ENCODE peak calls at places on chromosome 11, in nine cellular contexts. Y is fibroblast of lung; E is NT2/D1; M is Karpas-422; B is A549; D is ovary; W is PC-9; J is colonic mucosa; H is CD8-positive, alpha-beta memory T cell. P is an unnamed sample.
A peak's percentile ranks its signal among the peaks of the same experiment; 100 is the strongest.

GRCh38 chr11:90846628-90847027 is 623.8 kb upstream of the CHORDC1 start:
- DNase-seq in M (no peak), E (no peak), H (no peak), J (no peak), Y (no peak), D (no peak), B (no peak), W (no peak), P (no peak)

GRCh38 chr11:5225480-5225871 is 1.4 kb downstream of the HBB start:
- DNase-seq in B (no peak), J (no peak), W (no peak), Y (no peak), D (no peak), E (no peak), M (no peak), H (no peak), P (no peak)

GRCh38 chr11:20530942-20531703 is 68.3 kb upstream of the SLC6A5 start:
- DNase-seq in B (no peak), H (no peak), D (no peak), W (no peak), M (no peak), J (no peak), E (no peak), Y (no peak), P (peak; percentile 2)

GRCh38 chr11:120832609-120833221 is 191.2 kb upstream of the TBCEL start:
- DNase-seq in D (no peak), B (no peak), Y (peak; percentile 7), W (no peak), M (no peak), E (no peak), H (no peak), J (no peak), P (no peak)

GRCh38 chr11:47551086-47551485 is 1.8 kb downstream of the CELF1 start:
- DNase-seq in E (no peak), M (peak; percentile 69), W (no peak), D (no peak), J (no peak), B (peak; percentile 45), H (no peak), Y (peak; percentile 32), P (no peak)

GRCh38 chr11:9859491-9860305 is 195.8 kb downstream of the SWAP70 start:
- DNase-seq in Y (peak; percentile 79), D (no peak), E (no peak), M (no peak), B (no peak), H (no peak), W (no peak), J (no peak), P (peak; percentile 28)

GRCh38 chr11:66842896-66843775 is at the start of gene RCE1:
- DNase-seq in Y (peak; percentile 80), J (peak; percentile 89), E (peak; percentile 88), W (peak; percentile 93), B (peak; percentile 78), D (peak; percentile 88), H (peak; percentile 89), M (peak; percentile 97), P (peak; percentile 97)

GRCh38 chr11:122804161-122804560 is 34.1 kb upstream of the CRTAM start:
- DNase-seq in D (no peak), E (no peak), J (no peak), W (peak; percentile 52), Y (peak; percentile 57), B (no peak), M (no peak), H (no peak), P (no peak)

GRCh38 chr11:306645-307371 is 808 bp upstream of the IFITM2 start:
- DNase-seq in D (peak; percentile 41), M (no peak), B (no peak), E (no peak), W (no peak), H (no peak), Y (no peak), J (no peak), P (no peak)

GRCh38 chr11:303359-303758 is 4.0 kb upstream of the IFITM5 start:
- DNase-seq in M (no peak), W (no peak), E (no peak), J (no peak), D (no peak), Y (no peak), B (no peak), H (no peak), P (no peak)

GRCh38 chr11:304915-305833 is 2.4 kb upstream of the IFITM2 start:
- DNase-seq in D (peak; percentile 90), H (no peak), E (peak; percentile 93), B (peak; percentile 84), Y (peak; percentile 68), W (peak; percentile 54), J (peak; percentile 67), M (peak; percentile 71), P (peak; percentile 39)

GRCh38 chr11:305834-306211 is 1.8 kb upstream of the IFITM2 start:
- DNase-seq in D (no peak), B (no peak), M (no peak), E (no peak), W (no peak), Y (no peak), J (no peak), H (no peak), P (no peak)

GRCh38 chr11:304061-304506 is 3.5 kb upstream of the IFITM2 start:
- DNase-seq in M (no peak), D (peak; percentile 61), W (no peak), Y (no peak), H (no peak), J (no peak), E (no peak), B (no peak), P (no peak)
- H3K4me1 ChIP-seq in M (peaks cover 3% of the 10 kb centered on the region), D (peaks cover 3% of the 10 kb centered on the region), W (peaks cover 2% of the 10 kb centered on the region), Y (no peaks in the 10 kb centered on the region), H (peaks cover 31% of the 10 kb centered on the region), J (no peaks in the 10 kb centered on the region), E (peaks cover 29% of the 10 kb centered on the region), B (peaks cover 13% of the 10 kb centered on the region), P (peaks cover 2% of the 10 kb centered on the region)

GRCh38 chr11:36750349-36750748 is 152.3 kb upstream of the RAG2 start:
- DNase-seq in B (no peak), Y (no peak), M (no peak), E (peak; percentile 22), W (no peak), H (no peak), J (no peak), D (no peak), P (no peak)

GRCh38 chr11:36751996-36752395 is 154.0 kb upstream of the RAG2 start:
- DNase-seq in Y (no peak), E (no peak), W (no peak), M (no peak), D (no peak), J (no peak), B (no peak), H (no peak), P (no peak)

GRCh38 chr11:36757122-36757521 is 159.1 kb upstream of the RAG2 start:
- DNase-seq in J (no peak), D (no peak), M (no peak), B (no peak), W (no peak), H (no peak), E (no peak), Y (no peak), P (no peak)

GRCh38 chr11:36751251-36751839 is 153.3 kb upstream of the RAG2 start:
- DNase-seq in M (no peak), H (no peak), D (no peak), Y (no peak), W (no peak), J (no peak), E (no peak), B (no peak), P (no peak)

DNA sequence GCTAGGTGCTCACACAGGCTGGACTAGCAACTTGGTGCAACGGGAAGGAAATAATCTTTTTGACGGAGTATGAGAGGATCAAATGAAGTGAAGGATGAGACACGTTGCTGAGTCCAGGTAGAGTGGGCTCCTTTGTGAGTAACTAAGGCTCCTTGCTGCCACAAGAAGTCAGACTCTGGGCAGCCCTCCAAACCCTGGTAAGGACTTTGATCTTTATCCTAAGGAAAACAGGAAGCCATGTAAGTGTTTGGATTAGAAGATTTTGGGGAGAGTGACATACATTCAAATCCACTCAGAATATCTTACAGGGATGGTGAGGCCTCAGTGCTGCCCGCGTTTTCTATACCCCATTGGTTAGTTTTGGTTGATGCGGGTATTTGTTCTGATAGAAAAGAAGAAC is 155.9 kb upstream of the RAG2 start:
- DNase-seq in E (no peak), J (no peak), B (no peak), H (no peak), Y (no peak), D (no peak), W (no peak), M (no peak), P (no peak)
- H3K4me1 ChIP-seq in E (no peaks in the 10 kb centered on the region), J (no peaks in the 10 kb centered on the region), B (no peaks in the 10 kb centered on the region), H (no peaks in the 10 kb centered on the region), Y (no peaks in the 10 kb centered on the region), D (no peaks in the 10 kb centered on the region), W (no peaks in the 10 kb centered on the region), M (no peaks in the 10 kb centered on the region), P (no peaks in the 10 kb centered on the region)

GRCh38 chr11:64865286-64866172 is 12.9 kb downstream of the EHD1 start:
- DNase-seq in W (no peak), M (peak; percentile 83), D (no peak), J (no peak), H (no peak), B (no peak), E (no peak), Y (peak; percentile 85), P (peak; percentile 44)

GRCh38 chr11:64862914-64863313 is 15.5 kb downstream of the EHD1 start:
- DNase-seq in J (no peak), B (no peak), W (no peak), D (no peak), M (no peak), H (no peak), E (no peak), Y (peak; percentile 34), P (peak; percentile 64)

GRCh38 chr11:64864135-64864472 is 14.3 kb downstream of the EHD1 start:
- DNase-seq in M (no peak), E (no peak), D (peak; percentile 50), H (no peak), J (no peak), Y (no peak), B (no peak), W (no peak), P (no peak)

GRCh38 chr11:64864473-64865285 is 13.7 kb downstream of the EHD1 start:
- DNase-seq in B (no peak), Y (peak; percentile 98), J (no peak), M (no peak), W (peak; percentile 79), E (no peak), H (no peak), D (peak; percentile 79), P (peak; percentile 90)

GRCh38 chr11:64863381-64864060 is 14.9 kb downstream of the EHD1 start:
- DNase-seq in W (no peak), J (no peak), E (no peak), H (no peak), B (no peak), M (no peak), Y (no peak), D (peak; percentile 52), P (no peak)
- H3K4me1 ChIP-seq in W (peaks cover 34% of the 10 kb centered on the region), J (peaks cover 25% of the 10 kb centered on the region), E (peaks cover 24% of the 10 kb centered on the region), H (peaks cover 100% of the 10 kb centered on the region), B (peaks cover 42% of the 10 kb centered on the region), M (peaks cover 61% of the 10 kb centered on the region), Y (peaks cover 54% of the 10 kb centered on the region), D (peaks cover 29% of the 10 kb centered on the region), P (peaks cover 59% of the 10 kb centered on the region)

DNA sequence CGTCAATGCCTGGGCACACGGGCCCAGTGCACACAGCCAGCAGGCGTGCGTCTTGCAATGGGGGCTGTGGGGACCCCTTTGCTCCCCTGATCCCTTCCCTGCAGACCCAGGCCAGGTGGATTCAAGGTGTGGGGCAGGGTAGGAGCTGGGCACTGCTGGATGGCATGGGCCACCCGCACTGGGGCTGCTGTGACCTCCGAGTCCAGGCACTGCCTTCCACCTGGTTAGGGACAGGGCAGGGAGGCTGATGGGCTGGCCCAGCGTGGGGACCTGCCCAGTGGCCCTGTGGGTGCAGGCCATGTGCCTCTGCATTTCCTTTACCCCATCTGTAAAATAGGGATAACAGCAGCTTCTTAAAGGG is 22.9 kb downstream of the KCNQ1 start:
- DNase-seq in Y (no peak), D (no peak), W (no peak), M (no peak), E (no peak), B (no peak), H (no peak), J (no peak), P (no peak)
- H3K4me1 ChIP-seq in Y (no peaks in the 10 kb centered on the region), D (no peaks in the 10 kb centered on the region), W (no peaks in the 10 kb centered on the region), M (no peaks in the 10 kb centered on the region), E (peaks cover 16% of the 10 kb centered on the region), B (no peaks in the 10 kb centered on the region), H (peaks cover 52% of the 10 kb centered on the region), J (peaks cover 10% of the 10 kb centered on the region), P (no peaks in the 10 kb centered on the region)